ENCODE peak calls at places on chromosomes 5 and 9, in four cellular contexts. G, Y, N and T are unnamed samples.

GRCh38 chr5:108515706-108516105 is 133.8 kb upstream of the FBXL17 start:
- DNase-seq in G (no peak), Y (no peak), N (no peak), T (no peak)

GRCh38 chr5:38666668-38667498 is 110.4 kb upstream of the LIFR start:
- DNase-seq in G (peak; percentile 25), Y (peak; percentile 64), N (peak; percentile 48), T (no peak)

GRCh38 chr9:111961575-111961974 is 65.0 kb downstream of the UGCG start:
- DNase-seq in G (no peak), Y (no peak), N (no peak), T (no peak)

GRCh38 chr9:34413229-34413852 is 36.6 kb upstream of the MYORG start:
- DNase-seq in G (peak; percentile 31), Y (peak; percentile 59), N (peak; percentile 77), T (no peak)

GRCh38 chr5:148791334-148791667 is 35.1 kb upstream of the ADRB2 start:
- DNase-seq in G (no peak), Y (no peak), N (no peak), T (peak; percentile 77)

GRCh38 chr5:305459-305858 is 16.1 kb upstream of the AHRR start:
- DNase-seq in G (no peak), Y (no peak), N (no peak), T (no peak)

GRCh38 chr5:6404129-6404528 is 25.8 kb upstream of the MED10 start:
- DNase-seq in G (no peak), Y (no peak), N (no peak), T (peak; percentile 8)

GRCh38 chr5:74161171-74161570 is 479.4 kb downstream of the ENC1 start:
- DNase-seq in G (no peak), Y (no peak), N (no peak), T (no peak)

GRCh38 chr5:133603711-133604110 is 8.6 kb downstream of the FSTL4 start:
- DNase-seq in G (no peak), Y (no peak), N (peak; percentile 40), T (no peak)

GRCh38 chr9:114722363-114722695 is 40.3 kb upstream of the TEX48 start:
- DNase-seq in G (no peak), Y (no peak), N (no peak), T (no peak)

GRCh38 chr5:54807421-54807820 is 178.0 kb downstream of the ESM1 start:
- DNase-seq in G (no peak), Y (no peak), N (no peak), T (no peak)

GRCh38 chr5:71938886-71939285 is 168.4 kb upstream of the MAP1B start:
- DNase-seq in G (peak; percentile 4), Y (no peak), N (no peak), T (no peak)

GRCh38 chr5:102856374-102856748 is 101.3 kb downstream of the PAM start:
- DNase-seq in G (no peak), Y (no peak), N (no peak), T (no peak)

GRCh38 chr5:171577940-171578856 is 158.8 kb downstream of the FGF18 start:
- DNase-seq in G (no peak), Y (no peak), N (no peak), T (no peak)

GRCh38 chr9:34405719-34406118 is 29.0 kb upstream of the MYORG start:
- DNase-seq in G (no peak), Y (no peak), N (no peak), T (no peak)

GRCh38 chr9:122053056-122053455 is 40.1 kb downstream of the TTLL11 start:
- DNase-seq in G (no peak), Y (no peak), N (no peak), T (no peak)

GRCh38 chr9:136014928-136015633 is 53.9 kb upstream of the UBAC1 start:
- DNase-seq in G (no peak), Y (no peak), N (no peak), T (no peak)

GRCh38 chr9:31103836-31104235 is 1280.6 kb upstream of the ACO1 start:
- DNase-seq in G (no peak), Y (no peak), N (no peak), T (no peak)

DNA sequence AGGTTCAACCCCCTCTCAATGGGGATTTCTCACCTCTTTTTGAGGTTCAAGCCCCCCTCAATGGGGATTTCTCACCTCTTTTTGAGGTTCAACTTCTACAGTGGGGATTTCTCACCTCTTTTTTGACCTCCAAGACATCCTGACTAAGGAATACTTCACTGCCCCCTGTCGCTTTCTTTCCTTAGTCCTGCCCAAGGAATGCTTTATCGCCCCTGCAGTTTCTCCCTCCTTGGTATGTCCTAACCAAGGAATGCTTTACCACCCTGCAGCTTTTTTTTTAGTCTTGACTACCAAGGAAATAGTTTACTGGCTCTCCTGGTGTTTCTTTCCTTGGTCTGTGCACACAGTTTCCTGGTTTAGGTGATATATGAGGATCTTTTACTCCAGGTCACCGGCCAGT is 9.6 kb upstream of the IRGM start:
- DNase-seq in G (no peak), Y (no peak), N (peak; percentile 49), T (no peak)
- TF ChIP-seq CHD2 in G (no peak), Y (no peak), N (no peak), T (no peak)

GRCh38 chr9:137028281-137029057 is 432 bp upstream of the ABCA2 start:
- DNase-seq in G (no peak), Y (peak; percentile 80), N (peak; percentile 77), T (no peak)
- TF ChIP-seq EZH2 in G (no peak), Y (no peak), N (peak; percentile 8), T (no peak)

GRCh38 chr9:129407905-129408452 is 212.9 kb downstream of the C9orf50 start:
- DNase-seq in G (no peak), Y (no peak), N (no peak), T (no peak)

GRCh38 chr9:129405831-129406220 is 215.1 kb downstream of the C9orf50 start:
- DNase-seq in G (no peak), Y (no peak), N (no peak), T (no peak)

GRCh38 chr9:129406278-129407225 is 214.3 kb downstream of the C9orf50 start:
- DNase-seq in G (no peak), Y (peak; percentile 94), N (peak; percentile 45), T (no peak)

GRCh38 chr9:129411501-129412175 is 209.3 kb downstream of the C9orf50 start:
- DNase-seq in G (no peak), Y (no peak), N (no peak), T (no peak)

GRCh38 chr9:129408535-129409215 is 212.2 kb downstream of the C9orf50 start:
- DNase-seq in G (no peak), Y (no peak), N (no peak), T (no peak)
- TF ChIP-seq CHD2 in G (no peak), Y (no peak), N (no peak), T (no peak)

GRCh38 chr9:97220894-97221477 is 86.5 kb upstream of the CCDC180 start:
- DNase-seq in G (no peak), Y (no peak), N (peak; percentile 63), T (no peak)
- TF ChIP-seq EZH2 in G (no peak), Y (no peak), N (no peak), T (no peak)

GRCh38 chr9:90772381-90772780 is 29.2 kb upstream of the SYK start:
- DNase-seq in G (no peak), Y (no peak), N (no peak), T (no peak)

GRCh38 chr9:90775657-90776056 is 26.0 kb upstream of the SYK start:
- DNase-seq in G (no peak), Y (no peak), N (no peak), T (no peak)

GRCh38 chr9:90770927-90771326 is 30.7 kb upstream of the SYK start:
- DNase-seq in G (no peak), Y (no peak), N (no peak), T (no peak)

GRCh38 chr9:90773593-90773992 is 28.0 kb upstream of the SYK start:
- DNase-seq in G (no peak), Y (peak; percentile 9), N (no peak), T (no peak)

GRCh38 chr9:90774682-90775081 is 26.9 kb upstream of the SYK start:
- DNase-seq in G (no peak), Y (no peak), N (no peak), T (peak; percentile 90)
- TF ChIP-seq CHD2 in G (no peak), Y (no peak), N (no peak), T (no peak)

GRCh38 chr5:173236531-173237501 is 1.8 kb upstream of the NKX2-5 start:
- DNase-seq in G (no peak), Y (no peak), N (no peak), T (no peak)
- TF ChIP-seq EZH2 in G (no peak), Y (no peak), N (peak; percentile 94), T (no peak)

GRCh38 chr9:93865245-93865644 is 89.9 kb downstream of the BARX1 start:
- DNase-seq in G (no peak), Y (no peak), N (no peak), T (no peak)
- TF ChIP-seq CHD2 in G (no peak), Y (no peak), N (no peak), T (no peak)